ENCODE peak calls at places on chromosome 15, in ten cellular contexts. One of them, this sample, is unnamed.

GRCh38 chr15:38563723-38564519 is 693 bp downstream of the RASGRP1 start:
- DNase-seq in Daoy: peak
- DNase-seq in GM12865: peak
- DNase-seq in posterior cingulate gyrus: peak
- DNase-seq in Caco-2: peak
- DNase-seq in left colon: peak
- DNase-seq in suprapubic skin: peak
- DNase-seq in stimulated activated CD4-positive, alpha-beta T cell treated with anti-CD3 and anti-CD28 coated beads, Interleukin-12 subunit alpha, Interleukin-12 subunit beta, amount 100 ng/mL, for 24 hours: peak
- DNase-seq in mesothelial cell of epicardium: peak
- DNase-seq in fibroblast of lung: peak
- DNase-seq in this sample: peak

GRCh38 chr15:61584410-61584809 is 355.3 kb upstream of the RORA start:
- DNase-seq in left colon: no peak
- DNase-seq in fibroblast of lung: no peak
- DNase-seq in stimulated activated CD4-positive, alpha-beta T cell treated with anti-CD3 and anti-CD28 coated beads, Interleukin-12 subunit alpha, Interleukin-12 subunit beta, amount 100 ng/mL, for 24 hours: no peak
- DNase-seq in GM12865: no peak
- DNase-seq in Caco-2: peak
- DNase-seq in mesothelial cell of epicardium: no peak
- DNase-seq in suprapubic skin: no peak
- DNase-seq in Daoy: no peak
- DNase-seq in posterior cingulate gyrus: no peak
- DNase-seq in this sample: no peak

GRCh38 chr15:42427429-42428223 is 63.3 kb downstream of the ZNF106 start:
- DNase-seq in fibroblast of lung: peak
- DNase-seq in mesothelial cell of epicardium: no peak
- DNase-seq in left colon: no peak
- DNase-seq in GM12865: no peak
- DNase-seq in stimulated activated CD4-positive, alpha-beta T cell treated with anti-CD3 and anti-CD28 coated beads, Interleukin-12 subunit alpha, Interleukin-12 subunit beta, amount 100 ng/mL, for 24 hours: no peak
- DNase-seq in Daoy: peak
- DNase-seq in suprapubic skin: no peak
- DNase-seq in Caco-2: no peak
- DNase-seq in posterior cingulate gyrus: no peak
- DNase-seq in this sample: no peak

GRCh38 chr15:75182187-75183131 is 19.2 kb upstream of the C15orf39 start:
- DNase-seq in mesothelial cell of epicardium: no peak
- DNase-seq in Caco-2: peak
- DNase-seq in fibroblast of lung: peak
- DNase-seq in stimulated activated CD4-positive, alpha-beta T cell treated with anti-CD3 and anti-CD28 coated beads, Interleukin-12 subunit alpha, Interleukin-12 subunit beta, amount 100 ng/mL, for 24 hours: no peak
- DNase-seq in suprapubic skin: peak
- DNase-seq in left colon: no peak
- DNase-seq in GM12865: no peak
- DNase-seq in Daoy: no peak
- DNase-seq in posterior cingulate gyrus: peak
- DNase-seq in this sample: no peak

GRCh38 chr15:52134502-52135144 is 22.0 kb upstream of the BCL2L10 start:
- DNase-seq in Daoy: no peak
- DNase-seq in suprapubic skin: no peak
- DNase-seq in Caco-2: no peak
- DNase-seq in GM12865: no peak
- DNase-seq in posterior cingulate gyrus: no peak
- DNase-seq in mesothelial cell of epicardium: no peak
- DNase-seq in left colon: peak
- DNase-seq in fibroblast of lung: no peak
- DNase-seq in stimulated activated CD4-positive, alpha-beta T cell treated with anti-CD3 and anti-CD28 coated beads, Interleukin-12 subunit alpha, Interleukin-12 subunit beta, amount 100 ng/mL, for 24 hours: no peak
- DNase-seq in this sample: no peak

GRCh38 chr15:31357148-31357547 is 30.5 kb downstream of the KLF13 start:
- DNase-seq in left colon: no peak
- DNase-seq in suprapubic skin: no peak
- DNase-seq in Daoy: no peak
- DNase-seq in fibroblast of lung: no peak
- DNase-seq in Caco-2: no peak
- DNase-seq in stimulated activated CD4-positive, alpha-beta T cell treated with anti-CD3 and anti-CD28 coated beads, Interleukin-12 subunit alpha, Interleukin-12 subunit beta, amount 100 ng/mL, for 24 hours: no peak
- DNase-seq in GM12865: peak
- DNase-seq in mesothelial cell of epicardium: no peak
- DNase-seq in posterior cingulate gyrus: peak
- DNase-seq in this sample: no peak

GRCh38 chr15:65287515-65287845 is 797 bp upstream of the PARP16 start:
- DNase-seq in stimulated activated CD4-positive, alpha-beta T cell treated with anti-CD3 and anti-CD28 coated beads, Interleukin-12 subunit alpha, Interleukin-12 subunit beta, amount 100 ng/mL, for 24 hours: no peak
- DNase-seq in Daoy: no peak
- DNase-seq in mesothelial cell of epicardium: no peak
- DNase-seq in fibroblast of lung: no peak
- DNase-seq in suprapubic skin: no peak
- DNase-seq in left colon: no peak
- DNase-seq in GM12865: peak
- DNase-seq in posterior cingulate gyrus: no peak
- DNase-seq in Caco-2: no peak
- DNase-seq in this sample: no peak

GRCh38 chr15:69881760-69882159 is 216.0 kb downstream of the TLE3 start:
- DNase-seq in posterior cingulate gyrus: peak
- DNase-seq in fibroblast of lung: no peak
- DNase-seq in Daoy: no peak
- DNase-seq in mesothelial cell of epicardium: no peak
- DNase-seq in GM12865: peak
- DNase-seq in Caco-2: no peak
- DNase-seq in suprapubic skin: no peak
- DNase-seq in left colon: no peak
- DNase-seq in stimulated activated CD4-positive, alpha-beta T cell treated with anti-CD3 and anti-CD28 coated beads, Interleukin-12 subunit alpha, Interleukin-12 subunit beta, amount 100 ng/mL, for 24 hours: no peak
- DNase-seq in this sample: peak

GRCh38 chr15:65730560-65731172 is 61.4 kb downstream of the DENND4A start:
- DNase-seq in posterior cingulate gyrus: no peak
- DNase-seq in Caco-2: no peak
- DNase-seq in fibroblast of lung: no peak
- DNase-seq in Daoy: no peak
- DNase-seq in GM12865: no peak
- DNase-seq in stimulated activated CD4-positive, alpha-beta T cell treated with anti-CD3 and anti-CD28 coated beads, Interleukin-12 subunit alpha, Interleukin-12 subunit beta, amount 100 ng/mL, for 24 hours: no peak
- DNase-seq in mesothelial cell of epicardium: no peak
- DNase-seq in left colon: no peak
- DNase-seq in suprapubic skin: no peak
- DNase-seq in this sample: no peak

GRCh38 chr15:60006808-60007346 is 2.8 kb downstream of the FOXB1 start:
- DNase-seq in stimulated activated CD4-positive, alpha-beta T cell treated with anti-CD3 and anti-CD28 coated beads, Interleukin-12 subunit alpha, Interleukin-12 subunit beta, amount 100 ng/mL, for 24 hours: no peak
- DNase-seq in Caco-2: no peak
- DNase-seq in left colon: no peak
- DNase-seq in fibroblast of lung: peak
- DNase-seq in posterior cingulate gyrus: no peak
- DNase-seq in Daoy: no peak
- DNase-seq in GM12865: no peak
- DNase-seq in mesothelial cell of epicardium: no peak
- DNase-seq in suprapubic skin: no peak
- DNase-seq in this sample: no peak

GRCh38 chr15:99536422-99537033 is 29.3 kb upstream of the MEF2A start:
- DNase-seq in suprapubic skin: peak
- DNase-seq in Daoy: peak
- DNase-seq in fibroblast of lung: peak
- DNase-seq in GM12865: no peak
- DNase-seq in Caco-2: no peak
- DNase-seq in posterior cingulate gyrus: peak
- DNase-seq in stimulated activated CD4-positive, alpha-beta T cell treated with anti-CD3 and anti-CD28 coated beads, Interleukin-12 subunit alpha, Interleukin-12 subunit beta, amount 100 ng/mL, for 24 hours: no peak
- DNase-seq in mesothelial cell of epicardium: no peak
- DNase-seq in left colon: no peak
- DNase-seq in this sample: peak

GRCh38 chr15:70777156-70777926 is 14.0 kb upstream of the UACA start:
- DNase-seq in stimulated activated CD4-positive, alpha-beta T cell treated with anti-CD3 and anti-CD28 coated beads, Interleukin-12 subunit alpha, Interleukin-12 subunit beta, amount 100 ng/mL, for 24 hours: no peak
- DNase-seq in Daoy: no peak
- DNase-seq in GM12865: peak
- DNase-seq in left colon: no peak
- DNase-seq in fibroblast of lung: no peak
- DNase-seq in mesothelial cell of epicardium: no peak
- DNase-seq in Caco-2: no peak
- DNase-seq in posterior cingulate gyrus: no peak
- DNase-seq in suprapubic skin: no peak
- DNase-seq in this sample: no peak

This sample was measured in dorsolateral prefrontal cortex.